ENCODE peak calls at places on chromosomes 4 and X, in four cellular contexts. F is HepG2, W is K562, M is GM12878. Z is an unnamed sample.

GRCh38 chrX:134547047-134547679 is 87.2 kb downstream of the HPRT1 start:
- DNase-seq in F (no peak), M (no peak), W (no peak), Z (peak)

GRCh38 chrX:2502120-2502667 is 1.4 kb upstream of the DHRSX start:
- DNase-seq in F (no peak), W (no peak), M (no peak), Z (no peak)

GRCh38 chr4:182286035-182286434 is 42.8 kb downstream of the TENM3 start:
- DNase-seq in F (no peak), W (no peak), M (no peak), Z (no peak)

GRCh38 chr4:29711226-29711625 is 1008.9 kb upstream of the PCDH7 start:
- DNase-seq in F (no peak), W (no peak), M (no peak), Z (no peak)

GRCh38 chr4:44716597-44716996 is 9.8 kb downstream of the GNPDA2 start:
- DNase-seq in W (no peak), M (no peak), F (no peak), Z (no peak)

GRCh38 chr4:103306870-103307345 is 108.8 kb upstream of the CENPE start:
- DNase-seq in F (peak), W (no peak), M (no peak), Z (no peak)

GRCh38 chrX:38612281-38612680 is 50.9 kb downstream of the TSPAN7 start:
- DNase-seq in F (no peak), M (no peak), W (no peak), Z (no peak)

GRCh38 chr4:45004847-45005565 is 278.6 kb upstream of the GNPDA2 start:
- DNase-seq in M (no peak), F (no peak), W (no peak), Z (no peak)

GRCh38 chr4:5891563-5892320 is 1.1 kb downstream of the CRMP1 start:
- DNase-seq in F (no peak), M (no peak), W (no peak), Z (no peak)

GRCh38 chrX:94854251-94854650 is 1180.2 kb downstream of the FAM133A start:
- DNase-seq in W (no peak), F (no peak), M (no peak), Z (no peak)

GRCh38 chr4:150018257-150018656 is 60.0 kb upstream of the DCLK2 start:
- DNase-seq in M (no peak), F (no peak), W (no peak), Z (no peak)

GRCh38 chrX:47483310-47484268 is 567 bp upstream of the ZNF41 start:
- DNase-seq in F (peak), M (no peak), W (peak), Z (no peak)

GRCh38 chr4:26893491-26893890 is 32.9 kb downstream of the STIM2 start:
- DNase-seq in F (no peak), M (no peak), W (no peak), Z (no peak)

GRCh38 chr4:7909966-7910720 is 29.5 kb downstream of the AFAP1 start:
- DNase-seq in W (no peak), M (no peak), F (no peak), Z (no peak)

GRCh38 chrX:77505227-77505626 is 58.0 kb downstream of the FGF16 start:
- DNase-seq in M (no peak), F (peak), W (no peak), Z (no peak)

GRCh38 chrX:140765043-140765784 is 55.7 kb downstream of the LINC00632 start:
- DNase-seq in W (no peak), M (no peak), F (no peak), Z (peak)

GRCh38 chrX:21655901-21656586 is 2.1 kb downstream of the KLHL34 start:
- DNase-seq in F (no peak), M (no peak), W (no peak), Z (no peak)

GRCh38 chrX:41921492-41922124 is 1.7 kb downstream of the CASK start:
- DNase-seq in F (peak), M (peak), W (no peak), Z (no peak)

GRCh38 chrX:15310117-15310516 is 5.3 kb downstream of the ASB11 start:
- DNase-seq in M (no peak), W (peak), F (no peak), Z (no peak)

GRCh38 chr4:67700119-67700873 is 659 bp downstream of the UBA6 start:
- DNase-seq in W (peak), M (no peak), F (no peak), Z (no peak)

GRCh38 chrX:8647176-8647575 is 84.8 kb downstream of the ANOS1 start:
- DNase-seq in F (no peak), M (no peak), W (no peak), Z (no peak)

GRCh38 chr4:104491396-104491821 is 3.3 kb downstream of the CXXC4 start:
- DNase-seq in F (no peak), M (no peak), W (peak), Z (peak)

GRCh38 chr4:164440196-164440595 is 313.7 kb upstream of the SMIM31 start:
- DNase-seq in F (no peak), W (peak), M (no peak), Z (no peak)

GRCh38 chrX:24498975-24499374 is 33.9 kb downstream of the PDK3 start:
- DNase-seq in M (no peak), F (no peak), W (no peak), Z (peak)

GRCh38 chr4:111027526-111027925 is 404.6 kb upstream of the PITX2 start:
- DNase-seq in M (no peak), W (no peak), F (no peak), Z (peak)

GRCh38 chr4:169340834-169341233 is 70.1 kb upstream of the SH3RF1 start:
- DNase-seq in F (no peak), M (no peak), W (no peak), Z (no peak)

GRCh38 chr4:76028242-76028859 is 5.1 kb upstream of the CXCL10 start:
- DNase-seq in M (no peak), W (no peak), F (no peak), Z (no peak)

GRCh38 chr4:87078987-87079469 is 141.4 kb downstream of the KLHL8 start:
- DNase-seq in M (no peak), F (no peak), W (no peak), Z (no peak)

GRCh38 chrX:140132937-140133336 is 167.6 kb upstream of the CXorf66 start:
- DNase-seq in F (no peak), M (no peak), W (no peak), Z (no peak)

GRCh38 chrX:75038925-75039324 is 113.7 kb upstream of the NEXMIF start:
- DNase-seq in W (peak), F (peak), M (peak), Z (peak)

GRCh38 chrX:79167437-79167836 is 22.9 kb downstream of the GPR174 start:
- DNase-seq in F (no peak), M (no peak), W (no peak), Z (no peak)

GRCh38 chr4:159383569-159383934 is 280.7 kb downstream of the RAPGEF2 start:
- DNase-seq in F (no peak), W (no peak), M (no peak), Z (no peak)

GRCh38 chrX:153806999-153807575 is 12.6 kb downstream of the SSR4 start:
- DNase-seq in M (no peak), W (no peak), F (no peak), Z (no peak)
- TF ChIP-seq CHD4 in M (no peak), W (no peak), F (no peak), Z (no peak)

DNA sequence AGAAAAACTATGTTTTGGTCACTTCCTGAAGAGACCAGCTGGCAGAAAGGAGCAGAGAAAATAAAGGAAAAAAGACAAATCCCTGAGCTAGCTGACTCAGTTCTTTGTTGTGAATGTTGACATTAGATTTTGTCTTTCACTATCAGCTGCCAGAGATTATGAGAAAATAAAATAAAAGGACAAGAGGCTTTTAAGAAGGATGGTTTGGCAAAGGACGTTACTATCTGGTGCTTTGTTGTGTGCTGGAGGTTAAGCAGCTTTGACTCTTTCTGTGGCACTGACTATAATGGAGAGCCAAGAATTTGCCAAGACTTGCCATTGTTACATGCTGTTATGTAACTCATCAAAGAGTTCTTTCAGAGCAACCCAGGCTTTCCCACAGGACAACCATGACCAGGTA is 12.1 kb downstream of the ASB5 start:
- DNase-seq in W (no peak), M (no peak), F (no peak), Z (no peak)
- TF ChIP-seq RFX5 in W (no peak), M (no peak), F (no peak), Z (no peak)

DNA sequence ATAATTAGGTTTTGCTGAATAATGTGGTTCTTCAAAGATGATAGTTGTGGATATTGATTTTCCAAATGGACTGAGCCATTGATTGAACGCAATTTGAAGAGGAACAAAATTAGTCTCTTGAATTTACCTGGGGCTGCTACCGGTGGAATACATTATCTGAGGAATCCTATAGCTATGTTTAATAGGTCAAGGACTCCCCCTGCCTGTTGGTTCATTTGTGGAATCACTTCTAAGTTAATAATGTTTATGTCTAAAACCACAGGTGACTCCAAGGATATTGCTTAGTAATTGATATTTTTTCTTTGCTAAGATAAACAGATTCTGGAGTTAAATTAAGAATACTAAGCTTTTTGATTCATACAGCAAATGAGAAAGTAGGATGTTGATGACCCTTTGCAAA is 576.0 kb upstream of the PABPC4L start:
- DNase-seq in M (no peak), W (no peak), F (no peak), Z (peak)
- TF ChIP-seq ESRRA in M (no peak), W (no peak), F (no peak), Z (no peak)

GRCh38 chr4:184991860-184992259 is 26.4 kb upstream of the HELT start:
- DNase-seq in F (no peak), W (no peak), M (no peak), Z (no peak)

GRCh38 chr4:184992422-184992821 is 25.9 kb upstream of the HELT start:
- DNase-seq in W (no peak), M (no peak), F (no peak), Z (no peak)

GRCh38 chr4:184993243-184993642 is 25.0 kb upstream of the HELT start:
- DNase-seq in M (no peak), W (no peak), F (no peak), Z (no peak)

GRCh38 chr4:184994623-184995010 is 23.7 kb upstream of the HELT start:
- DNase-seq in F (no peak), M (no peak), W (no peak), Z (no peak)

DNA sequence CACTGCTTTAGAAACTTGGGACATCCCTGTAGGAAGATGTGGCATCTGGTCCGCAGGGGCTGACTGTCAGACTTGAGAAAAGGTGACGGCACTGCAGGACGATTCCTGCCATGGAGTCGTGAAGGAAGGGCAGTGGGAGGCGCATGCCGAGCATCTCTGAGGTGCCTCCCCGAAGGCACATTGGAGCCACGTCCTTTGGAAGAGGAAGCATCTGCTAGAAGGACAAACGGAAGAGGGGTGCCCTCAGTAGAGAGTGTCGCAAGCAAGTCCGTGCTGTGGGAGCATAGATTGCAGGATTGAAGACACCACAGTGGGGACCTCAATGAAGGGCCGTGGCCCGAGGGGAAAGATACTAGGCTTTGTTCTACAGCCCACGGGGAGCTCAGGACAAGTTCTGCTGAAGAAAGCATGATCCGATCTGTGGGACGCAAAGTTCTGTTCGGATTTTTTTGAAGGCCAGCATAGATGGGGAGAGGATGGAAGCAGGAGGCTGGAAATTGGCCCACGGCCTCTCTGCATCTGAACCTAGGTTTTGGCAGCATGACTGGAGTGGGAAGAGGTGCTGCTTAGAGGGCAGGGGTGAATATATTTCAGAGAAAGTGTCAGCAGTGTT is 24.2 kb upstream of the HELT start:
- DNase-seq in M (no peak), F (no peak), W (no peak), Z (no peak)
- TF ChIP-seq CHD4 in M (no peak), F (no peak), W (no peak), Z (no peak)

GRCh38 chr4:39205000-39205399 is 22.7 kb downstream of the WDR19 start:
- DNase-seq in F (no peak), M (no peak), W (no peak), Z (no peak)
- TF ChIP-seq RFX5 in F (no peak), M (no peak), W (no peak), Z (no peak)

DNA sequence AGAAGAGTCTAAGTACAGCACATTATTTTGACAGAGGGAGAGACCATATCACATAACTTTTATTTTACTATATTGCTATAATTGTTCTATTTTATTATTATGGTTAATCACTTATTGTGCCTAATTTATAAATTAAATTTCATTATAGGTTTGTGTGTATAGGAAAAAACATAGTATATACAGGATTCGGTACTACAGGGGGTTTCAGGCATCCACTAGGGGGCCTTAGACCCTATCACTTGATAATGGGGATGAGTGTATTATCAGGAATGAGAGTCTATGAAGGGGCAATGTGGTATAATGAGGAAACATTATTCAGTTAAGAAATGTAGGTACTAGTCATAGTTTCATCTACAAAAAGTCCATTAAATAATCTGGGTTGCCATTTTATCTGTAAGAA is 833.1 kb downstream of the C4orf33 start:
- DNase-seq in W (no peak), F (no peak), M (no peak), Z (no peak)
- TF ChIP-seq ESRRA in W (no peak), F (no peak), M (no peak), Z (no peak)

DNA sequence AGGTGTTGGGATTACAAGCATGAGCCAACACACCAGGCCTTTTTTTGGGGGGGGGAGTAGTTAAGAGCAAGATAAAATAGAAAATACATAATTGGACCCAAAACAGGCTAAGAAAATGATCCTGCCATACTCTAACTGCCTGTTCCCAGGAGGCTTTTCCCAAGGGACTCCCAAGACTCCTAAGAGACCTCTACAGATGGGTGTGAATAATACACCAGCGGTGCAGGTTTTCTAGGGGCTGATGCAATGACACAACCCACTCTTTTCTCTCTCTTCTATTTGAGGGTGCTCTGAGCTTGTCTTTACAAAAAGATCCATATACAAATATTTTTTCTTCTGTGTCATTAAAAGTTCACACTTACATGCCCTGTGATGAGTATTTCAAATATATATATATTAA is 116.9 kb downstream of the RASL11B start:
- DNase-seq in F (no peak), W (no peak), M (no peak), Z (no peak)
- TF ChIP-seq CHD4 in F (no peak), W (no peak), M (no peak), Z (no peak)

DNA sequence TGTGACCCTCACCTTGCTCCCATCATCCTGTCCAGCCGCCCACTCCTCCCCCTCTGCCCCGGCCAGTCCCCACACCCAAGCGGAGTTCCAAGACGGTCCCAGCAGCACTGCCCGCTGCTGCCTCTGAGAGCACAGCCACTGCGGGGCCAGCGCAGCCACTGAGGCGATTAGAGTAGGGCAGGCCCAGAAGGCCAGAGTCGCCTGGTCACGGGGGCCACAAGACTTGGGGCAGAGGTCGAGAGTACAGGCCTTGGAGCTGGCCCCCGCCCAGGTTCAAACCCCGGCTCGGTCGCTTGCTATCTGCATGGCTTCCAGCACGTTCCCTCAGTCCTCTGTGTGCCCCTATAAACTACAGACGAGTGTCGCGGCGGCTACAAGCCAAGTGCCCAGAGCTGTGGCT is 53.2 kb upstream of the ADRA2C start:
- DNase-seq in M (no peak), F (no peak), W (no peak), Z (no peak)
- TF ChIP-seq RFX5 in M (no peak), F (no peak), W (no peak), Z (no peak)

Z was measured in A549.